ENCODE peak calls at places on chromosomes 6 and 20, in six cellular contexts. One of them, this sample, is unnamed.

GRCh38 chr6:80094017-80094416 is 12.5 kb upstream of the BCKDHB start:
- DNase-seq in GM23248: peak
- DNase-seq in neural progenitor cell: peak
- DNase-seq in OCI-LY7: peak
- DNase-seq in PC-3: peak
- DNase-seq in hepatocyte: peak
- DNase-seq in this sample: peak

GRCh38 chr20:6765469-6766058 is 1.9 kb upstream of the BMP2 start:
- DNase-seq in PC-3: peak
- DNase-seq in GM23248: peak
- DNase-seq in hepatocyte: peak
- DNase-seq in OCI-LY7: peak
- DNase-seq in neural progenitor cell: peak
- DNase-seq in this sample: peak

GRCh38 chr6:169130111-169130510 is 123.5 kb downstream of the THBS2 start:
- DNase-seq in neural progenitor cell: no peak
- DNase-seq in GM23248: no peak
- DNase-seq in OCI-LY7: no peak
- DNase-seq in hepatocyte: no peak
- DNase-seq in PC-3: no peak
- DNase-seq in this sample: no peak

GRCh38 chr6:108113557-108114519 is 39.3 kb upstream of the OSTM1 start:
- DNase-seq in GM23248: peak
- DNase-seq in PC-3: peak
- DNase-seq in OCI-LY7: peak
- DNase-seq in hepatocyte: peak
- DNase-seq in neural progenitor cell: peak
- DNase-seq in this sample: peak

GRCh38 chr6:110652520-110652919 is 162.7 kb downstream of the CDK19 start:
- DNase-seq in neural progenitor cell: no peak
- DNase-seq in hepatocyte: no peak
- DNase-seq in OCI-LY7: no peak
- DNase-seq in GM23248: peak
- DNase-seq in PC-3: no peak
- DNase-seq in this sample: no peak

GRCh38 chr6:167304912-167305311 is 13.8 kb downstream of the UNC93A start:
- DNase-seq in neural progenitor cell: no peak
- DNase-seq in OCI-LY7: no peak
- DNase-seq in PC-3: no peak
- DNase-seq in hepatocyte: no peak
- DNase-seq in GM23248: no peak
- DNase-seq in this sample: no peak

GRCh38 chr6:74626288-74626687 is 579.6 kb downstream of the COL12A1 start:
- DNase-seq in GM23248: no peak
- DNase-seq in PC-3: no peak
- DNase-seq in OCI-LY7: no peak
- DNase-seq in neural progenitor cell: peak
- DNase-seq in hepatocyte: no peak
- DNase-seq in this sample: peak

GRCh38 chr6:136669299-136669699 is 119.1 kb upstream of the MAP7 start:
- DNase-seq in GM23248: peak
- DNase-seq in neural progenitor cell: no peak
- DNase-seq in PC-3: peak
- DNase-seq in OCI-LY7: no peak
- DNase-seq in hepatocyte: peak
- DNase-seq in this sample: no peak

GRCh38 chr6:73675466-73676098 is 20.4 kb upstream of the CD109 start:
- DNase-seq in OCI-LY7: peak
- DNase-seq in hepatocyte: peak
- DNase-seq in PC-3: peak
- DNase-seq in GM23248: peak
- DNase-seq in neural progenitor cell: peak
- DNase-seq in this sample: peak

GRCh38 chr6:30942338-30943060 is 1.7 kb downstream of the MUCL3 start:
- DNase-seq in PC-3: peak
- DNase-seq in hepatocyte: peak
- DNase-seq in OCI-LY7: no peak
- DNase-seq in GM23248: peak
- DNase-seq in neural progenitor cell: peak
- DNase-seq in this sample: peak
- TF ChIP-seq EZH2phosphoT487 in PC-3: no peak
- TF ChIP-seq EZH2phosphoT487 in hepatocyte: no peak
- TF ChIP-seq EZH2phosphoT487 in OCI-LY7: no peak
- TF ChIP-seq EZH2phosphoT487 in GM23248: no peak
- TF ChIP-seq EZH2phosphoT487 in neural progenitor cell: no peak
- TF ChIP-seq EZH2phosphoT487 in this sample: no peak

GRCh38 chr20:10611357-10611756 is 62.4 kb downstream of the JAG1 start:
- DNase-seq in PC-3: peak
- DNase-seq in OCI-LY7: peak
- DNase-seq in hepatocyte: peak
- DNase-seq in neural progenitor cell: peak
- DNase-seq in GM23248: peak
- DNase-seq in this sample: peak
- TF ChIP-seq EZH2phosphoT487 in PC-3: no peak
- TF ChIP-seq EZH2phosphoT487 in OCI-LY7: no peak
- TF ChIP-seq EZH2phosphoT487 in hepatocyte: no peak
- TF ChIP-seq EZH2phosphoT487 in neural progenitor cell: no peak
- TF ChIP-seq EZH2phosphoT487 in GM23248: no peak
- TF ChIP-seq EZH2phosphoT487 in this sample: no peak

GRCh38 chr6:35568967-35569606 is 56.4 kb upstream of the TULP1 start:
- DNase-seq in GM23248: peak
- DNase-seq in OCI-LY7: peak
- DNase-seq in hepatocyte: peak
- DNase-seq in neural progenitor cell: peak
- DNase-seq in PC-3: peak
- DNase-seq in this sample: peak

GRCh38 chr6:35564733-35565132 is 52.0 kb upstream of the TULP1 start:
- DNase-seq in OCI-LY7: no peak
- DNase-seq in hepatocyte: no peak
- DNase-seq in neural progenitor cell: no peak
- DNase-seq in PC-3: no peak
- DNase-seq in GM23248: no peak
- DNase-seq in this sample: no peak

GRCh38 chr6:35562060-35562459 is 49.4 kb upstream of the TULP1 start:
- DNase-seq in PC-3: peak
- DNase-seq in neural progenitor cell: no peak
- DNase-seq in GM23248: no peak
- DNase-seq in OCI-LY7: no peak
- DNase-seq in hepatocyte: peak
- DNase-seq in this sample: no peak

GRCh38 chr6:35561113-35561512 is 48.4 kb upstream of the TULP1 start:
- DNase-seq in GM23248: no peak
- DNase-seq in PC-3: no peak
- DNase-seq in neural progenitor cell: no peak
- DNase-seq in OCI-LY7: no peak
- DNase-seq in hepatocyte: no peak
- DNase-seq in this sample: no peak

DNA sequence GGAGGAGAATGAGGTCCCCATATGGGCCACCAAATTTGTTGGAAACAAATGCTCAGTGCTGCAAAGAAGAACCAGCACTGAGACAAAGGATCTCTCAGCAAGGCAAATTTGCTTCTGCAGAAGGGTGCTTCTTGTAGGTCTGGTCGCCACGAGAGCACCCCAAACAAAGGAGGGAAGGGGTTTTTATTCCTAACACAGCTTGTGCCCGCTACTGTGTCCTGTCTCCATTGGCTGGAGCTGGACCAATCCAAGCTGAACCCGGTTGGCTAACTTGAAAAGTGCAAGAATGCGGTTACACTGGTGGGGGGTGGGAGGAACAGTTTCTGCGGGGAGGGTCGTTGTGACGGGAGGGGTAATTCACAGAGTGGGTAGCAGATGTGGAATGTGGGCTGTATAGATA is 54.1 kb upstream of the TULP1 start:
- DNase-seq in GM23248: no peak
- DNase-seq in OCI-LY7: no peak
- DNase-seq in PC-3: no peak
- DNase-seq in neural progenitor cell: peak
- DNase-seq in hepatocyte: peak
- DNase-seq in this sample: no peak
- TF ChIP-seq EZH2phosphoT487 in GM23248: no peak
- TF ChIP-seq EZH2phosphoT487 in OCI-LY7: no peak
- TF ChIP-seq EZH2phosphoT487 in PC-3: no peak
- TF ChIP-seq EZH2phosphoT487 in neural progenitor cell: no peak
- TF ChIP-seq EZH2phosphoT487 in hepatocyte: no peak
- TF ChIP-seq EZH2phosphoT487 in this sample: no peak

GRCh38 chr6:24477070-24477469 is 12.3 kb downstream of the GPLD1 start:
- DNase-seq in GM23248: no peak
- DNase-seq in OCI-LY7: no peak
- DNase-seq in neural progenitor cell: no peak
- DNase-seq in PC-3: no peak
- DNase-seq in hepatocyte: no peak
- DNase-seq in this sample: no peak

GRCh38 chr6:24478903-24479302 is 10.5 kb downstream of the GPLD1 start:
- DNase-seq in neural progenitor cell: no peak
- DNase-seq in hepatocyte: no peak
- DNase-seq in OCI-LY7: no peak
- DNase-seq in GM23248: no peak
- DNase-seq in PC-3: no peak
- DNase-seq in this sample: no peak

GRCh38 chr6:24480705-24481104 is 8.7 kb downstream of the GPLD1 start:
- DNase-seq in OCI-LY7: no peak
- DNase-seq in hepatocyte: no peak
- DNase-seq in GM23248: no peak
- DNase-seq in neural progenitor cell: no peak
- DNase-seq in PC-3: no peak
- DNase-seq in this sample: no peak

GRCh38 chr6:24484657-24485318 is 4.6 kb downstream of the GPLD1 start:
- DNase-seq in hepatocyte: no peak
- DNase-seq in OCI-LY7: no peak
- DNase-seq in neural progenitor cell: no peak
- DNase-seq in GM23248: peak
- DNase-seq in PC-3: no peak
- DNase-seq in this sample: no peak

DNA sequence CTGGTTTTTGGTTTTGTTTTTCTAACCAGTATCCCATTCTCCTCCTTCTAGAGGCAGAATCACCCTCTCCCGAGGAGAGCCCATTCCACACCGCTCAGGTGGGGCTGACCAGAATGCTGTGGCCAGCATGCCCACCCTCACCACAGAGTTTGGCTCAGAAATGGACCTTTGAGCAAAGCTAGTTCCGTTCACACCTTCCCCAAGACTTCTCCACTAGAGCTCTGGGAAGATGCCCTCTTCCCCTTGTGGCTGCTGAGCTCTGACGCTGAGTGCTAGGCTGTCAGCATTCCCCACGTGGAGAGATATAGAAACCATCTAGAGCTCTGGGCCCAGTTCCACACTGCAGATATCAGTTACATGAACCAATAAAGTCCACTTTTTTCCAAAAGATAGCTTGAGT is 7.9 kb downstream of the GPLD1 start:
- DNase-seq in GM23248: no peak
- DNase-seq in PC-3: no peak
- DNase-seq in neural progenitor cell: no peak
- DNase-seq in OCI-LY7: no peak
- DNase-seq in hepatocyte: no peak
- DNase-seq in this sample: no peak
- TF ChIP-seq EZH2phosphoT487 in GM23248: no peak
- TF ChIP-seq EZH2phosphoT487 in PC-3: no peak
- TF ChIP-seq EZH2phosphoT487 in neural progenitor cell: no peak
- TF ChIP-seq EZH2phosphoT487 in OCI-LY7: no peak
- TF ChIP-seq EZH2phosphoT487 in hepatocyte: no peak
- TF ChIP-seq EZH2phosphoT487 in this sample: no peak